ENCODE peak calls at places on chromosomes 13 and 19, in four cellular contexts. A is osteocyte, U is cardiac muscle cell, O is astrocyte. J is an unnamed sample.

GRCh38 chr13:110017379-110017778 is 231.0 kb upstream of the IRS2 start:
- DNase-seq in U (no peak), O (peak), A (no peak), J (no peak)

GRCh38 chr13:79231887-79232286 is 174.2 kb downstream of the RBM26 start:
- DNase-seq in U (no peak), O (no peak), A (no peak), J (no peak)

GRCh38 chr13:98487016-98487415 is 89.9 kb downstream of the STK24 start:
- DNase-seq in O (no peak), A (no peak), U (no peak), J (no peak)

GRCh38 chr13:102028846-102029245 is 373.0 kb downstream of the FGF14 start:
- DNase-seq in O (no peak), A (no peak), U (no peak), J (no peak)

GRCh38 chr13:27482996-27483395 is 32.6 kb upstream of the MTIF3 start:
- DNase-seq in A (no peak), O (no peak), U (no peak), J (no peak)

GRCh38 chr13:45393941-45394570 is 24.1 kb downstream of the SLC25A30 start:
- DNase-seq in A (no peak), O (peak), U (peak), J (no peak)

GRCh38 chr13:29484236-29484635 is 111.3 kb downstream of the SLC7A1 start:
- DNase-seq in U (peak), A (no peak), O (no peak), J (no peak)

GRCh38 chr13:36031490-36031889 is 99.7 kb downstream of the DCLK1 start:
- DNase-seq in U (no peak), O (peak), A (no peak), J (no peak)

GRCh38 chr19:6828306-6828697 is 55.8 kb downstream of the VAV1 start:
- DNase-seq in O (no peak), U (no peak), A (no peak), J (no peak)

GRCh38 chr13:82678052-82678451 is 1204.2 kb downstream of the SLITRK1 start:
- DNase-seq in A (no peak), O (no peak), U (no peak), J (no peak)

GRCh38 chr13:34064456-34065205 is 246.7 kb downstream of the RFC3 start:
- DNase-seq in U (no peak), A (no peak), O (peak), J (no peak)

GRCh38 chr13:23586336-23586735 is 16.1 kb downstream of the TNFRSF19 start:
- DNase-seq in A (no peak), U (no peak), O (no peak), J (no peak)

GRCh38 chr19:38142176-38143035 is 81.6 kb downstream of the DPF1 start:
- DNase-seq in O (peak), U (peak), A (no peak), J (no peak)
- TF ChIP-seq CTCF in O (peak), U (peak), A (peak), J (peak)

GRCh38 chr19:16325161-16325527 is 518 bp downstream of the KLF2 start:
- DNase-seq in U (peak), A (peak), O (no peak), J (no peak)
- TF ChIP-seq CTCF in U (peak), A (peak), O (no peak), J (peak)

GRCh38 chr13:21176195-21176981 is at the start of the genes MRPL57 and SKA3:
- DNase-seq in O (peak), A (peak), U (peak), J (peak)
- TF ChIP-seq CTCF in O (no peak), A (no peak), U (no peak), J (peak)

GRCh38 chr19:42022616-42023015 is 28.6 kb upstream of the ATP1A3 start:
- DNase-seq in U (peak), O (no peak), A (no peak), J (no peak)
- TF ChIP-seq CTCF in U (no peak), O (no peak), A (no peak), J (no peak)